ENCODE peak calls at places on chromosomes 7 and 10, in eight cellular contexts. K is pancreas; L is NCI-H1092 treated with DMSO at 0.1 percent for 48 hours; P is activated T-cell treated with anti-CD3 and anti-CD28 coated beads for 1 hour; W is activated naive CD4-positive, alpha-beta T cell; Y is dermis blood vessel endothelial cell; E is activated T-helper 2 cell treated with anti-CD3 and anti-CD28 coated beads, Interferon-gamma antibody, Interleukin-2, Interleukin-4, amounts not matched to agents 10 μg/mL and 5 μg/mL and 100 μg/mL, durations not matched to agents 14 hours and 24 hours and 36 hours; N is activated CD4-positive, CD25-positive, alpha-beta regulatory T cell. T is an unnamed sample.

GRCh38 chr7:66950311-66950710 is 29.3 kb downstream of the TMEM248 start:
- DNase-seq in L (no peak), W (no peak), P (no peak), N (no peak), E (no peak), K (no peak), Y (peak), T (no peak)

GRCh38 chr10:47261556-47261955 is 38.4 kb upstream of the GDF10 start:
- DNase-seq in L (no peak), P (no peak), N (no peak), W (no peak), K (no peak), E (no peak), Y (no peak), T (no peak)

GRCh38 chr10:50508315-50509051 is 115.3 kb downstream of the SGMS1 start:
- DNase-seq in P (no peak), E (peak), Y (no peak), N (no peak), L (no peak), K (no peak), W (no peak), T (no peak)

GRCh38 chr7:140214075-140214684 is 37.4 kb upstream of the KDM7A start:
- DNase-seq in N (no peak), P (no peak), E (no peak), W (no peak), K (peak), Y (no peak), L (peak), T (no peak)

GRCh38 chr7:31052841-31053601 is 913 bp downstream of the ADCYAP1R1 start:
- DNase-seq in P (no peak), K (no peak), L (no peak), Y (no peak), E (no peak), W (no peak), N (no peak), T (no peak)

GRCh38 chr7:111424768-111425167 is 137.5 kb downstream of the IMMP2L start:
- DNase-seq in P (no peak), K (no peak), E (no peak), N (no peak), L (no peak), Y (peak), W (no peak), T (no peak)

GRCh38 chr7:14836006-14836405 is 66.5 kb downstream of the DGKB start:
- DNase-seq in P (no peak), W (no peak), N (no peak), K (no peak), Y (no peak), L (peak), E (no peak), T (no peak)

GRCh38 chr10:43318978-43319965 is 52.2 kb upstream of the FXYD4 start:
- DNase-seq in P (no peak), E (no peak), L (no peak), W (no peak), K (no peak), Y (no peak), N (no peak), T (no peak)

GRCh38 chr10:112082134-112082533 is 101.4 kb downstream of the GPAM start:
- DNase-seq in K (no peak), E (no peak), W (no peak), P (no peak), N (no peak), Y (no peak), L (no peak), T (peak)

GRCh38 chr10:125023269-125023668 is 81.3 kb downstream of the ZRANB1 start:
- DNase-seq in P (no peak), N (no peak), Y (no peak), E (no peak), L (peak), W (no peak), K (peak), T (peak)

GRCh38 chr7:2734084-2734601 is 46.1 kb downstream of the AMZ1 start:
- DNase-seq in N (no peak), Y (no peak), L (no peak), E (no peak), P (no peak), W (no peak), K (no peak), T (no peak)

GRCh38 chr10:101839421-101840063 is 4.1 kb downstream of the KCNIP2 start:
- DNase-seq in W (no peak), N (peak), K (peak), Y (peak), L (no peak), E (peak), P (peak), T (peak)

GRCh38 chr10:133487085-133487484 is 33.3 kb downstream of the SCART1 start:
- DNase-seq in N (no peak), E (no peak), L (no peak), P (no peak), W (no peak), K (no peak), Y (no peak), T (no peak)

T was measured in NCI-H1105.